ENCODE peak calls at places on chromosomes 13 and 19, in eight cellular contexts. U, H, D, P, S, Q, G and B are unnamed samples.

GRCh38 chr19:42497492-42498226 is 30.6 kb downstream of the CEACAM1 start:
- DNase-seq in U (no peak), H (no peak), D (no peak), P (no peak), S (no peak), Q (no peak), G (no peak), B (peak; percentile 87)

GRCh38 chr13:53631511-53631910 is 602.9 kb downstream of the OLFM4 start:
- DNase-seq in U (no peak), H (no peak), D (no peak), P (no peak), S (no peak), Q (no peak), G (no peak), B (no peak)

GRCh38 chr19:11931051-11931450 is 6.1 kb downstream of the ZNF700 start:
- DNase-seq in U (no peak), H (no peak), D (no peak), P (no peak), S (no peak), Q (no peak), G (peak; percentile 65), B (no peak)

GRCh38 chr19:48853483-48853882 is 14.9 kb downstream of the PLEKHA4 start:
- DNase-seq in U (no peak), H (no peak), D (no peak), P (no peak), S (no peak), Q (no peak), G (no peak), B (no peak)

GRCh38 chr19:48638831-48639381 is 1.7 kb upstream of the DBP start:
- DNase-seq in U (no peak), H (no peak), D (no peak), P (no peak), S (peak; percentile 13), Q (no peak), G (no peak), B (no peak)

GRCh38 chr13:31477961-31478360 is 261.4 kb upstream of the RXFP2 start:
- DNase-seq in U (no peak), H (no peak), D (peak; percentile 48), P (no peak), S (no peak), Q (no peak), G (no peak), B (no peak)

GRCh38 chr19:6076675-6077463 is 33.4 kb downstream of the RFX2 start:
- DNase-seq in U (no peak), H (no peak), D (no peak), P (no peak), S (no peak), Q (no peak), G (peak; percentile 93), B (no peak)

GRCh38 chr13:23440821-23441608 is 7.5 kb upstream of the SACS start:
- DNase-seq in U (no peak), H (no peak), D (no peak), P (no peak), S (no peak), Q (no peak), G (peak; percentile 84), B (no peak)

GRCh38 chr13:107117327-107118012 is 549.5 kb upstream of the ARGLU1 start:
- DNase-seq in U (no peak), H (no peak), D (no peak), P (no peak), S (peak; percentile 19), Q (no peak), G (peak; percentile 2), B (no peak)

GRCh38 chr13:86559915-86560314 is 760.7 kb upstream of the SLITRK6 start:
- DNase-seq in U (no peak), H (peak; percentile 21), D (no peak), P (no peak), S (peak; percentile 71), Q (no peak), G (no peak), B (no peak)